ENCODE peak calls at places on chromosome X, in four cellular contexts. O, F, J and I are unnamed samples.

GRCh38 chrX:10016516-10017132 is 49.5 kb downstream of the CLDN34 start:
- DNase-seq in O (no peak), J (no peak), F (no peak), I (no peak)

GRCh38 chrX:43313035-43313434 is 343.1 kb upstream of the MAOA start:
- DNase-seq in F (no peak), J (no peak), O (no peak), I (no peak)

GRCh38 chrX:57871463-57871862 is 38.8 kb downstream of the ZXDA start:
- DNase-seq in J (no peak), F (no peak), O (no peak), I (no peak)

GRCh38 chrX:15334561-15334960 is 762 bp downstream of the PIGA start:
- DNase-seq in O (no peak), J (peak), F (no peak), I (no peak)

GRCh38 chrX:103664363-103664762 is 22.1 kb downstream of the MORF4L2 start:
- DNase-seq in O (no peak), F (peak), J (no peak), I (no peak)

GRCh38 chrX:71618787-71619186 is 476 bp upstream of the CXCR3 start:
- DNase-seq in O (no peak), F (no peak), J (no peak), I (no peak)

GRCh38 chrX:17022205-17022604 is 75.7 kb downstream of the REPS2 start:
- DNase-seq in F (no peak), J (no peak), O (no peak), I (no peak)

GRCh38 chrX:85815203-85815751 is 232.1 kb downstream of the CHM start:
- DNase-seq in J (no peak), O (no peak), F (no peak), I (no peak)

GRCh38 chrX:124347242-124347641 is 879 bp downstream of the SH2D1A start:
- DNase-seq in J (no peak), O (no peak), F (no peak), I (no peak)
- H3K27ac ChIP-seq in J (peak), O (no peak), F (no peak), I (no peak)

DNA sequence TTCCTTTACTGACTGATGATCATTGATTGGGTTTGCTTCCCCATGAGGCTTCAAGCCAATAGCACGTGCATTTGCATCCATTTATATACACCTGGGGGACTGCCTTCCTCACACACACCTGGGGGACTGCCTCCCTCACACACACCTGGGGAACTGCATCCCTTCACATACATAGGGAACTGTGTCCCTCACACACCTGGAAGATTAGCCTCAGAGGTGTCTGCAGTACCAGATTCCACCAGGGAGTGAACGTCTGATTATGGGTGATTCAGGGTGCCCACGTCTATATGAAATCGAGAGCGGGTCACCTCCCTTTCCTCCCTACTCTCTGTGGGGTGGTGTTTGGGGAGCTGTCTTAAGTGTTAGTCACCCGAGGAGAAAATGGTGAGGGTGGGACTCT is 16.9 kb downstream of the CD99 start:
- DNase-seq in O (no peak), F (no peak), J (no peak), I (no peak)
- H3K27ac ChIP-seq in O (peak), F (no peak), J (no peak), I (no peak)

GRCh38 chrX:44314855-44315254 is 28.6 kb downstream of the EFHC2 start:
- DNase-seq in O (no peak), F (no peak), J (no peak), I (no peak)
- H3K27ac ChIP-seq in O (no peak), F (no peak), J (peak), I (no peak)

GRCh38 chrX:140177821-140178220 is 212.5 kb upstream of the CXorf66 start:
- DNase-seq in F (no peak), O (no peak), J (no peak), I (no peak)

GRCh38 chrX:140180585-140180984 is 215.3 kb upstream of the CXorf66 start:
- DNase-seq in O (no peak), J (no peak), F (no peak), I (no peak)
- H3K27ac ChIP-seq in O (no peak), J (no peak), F (no peak), I (no peak)

DNA sequence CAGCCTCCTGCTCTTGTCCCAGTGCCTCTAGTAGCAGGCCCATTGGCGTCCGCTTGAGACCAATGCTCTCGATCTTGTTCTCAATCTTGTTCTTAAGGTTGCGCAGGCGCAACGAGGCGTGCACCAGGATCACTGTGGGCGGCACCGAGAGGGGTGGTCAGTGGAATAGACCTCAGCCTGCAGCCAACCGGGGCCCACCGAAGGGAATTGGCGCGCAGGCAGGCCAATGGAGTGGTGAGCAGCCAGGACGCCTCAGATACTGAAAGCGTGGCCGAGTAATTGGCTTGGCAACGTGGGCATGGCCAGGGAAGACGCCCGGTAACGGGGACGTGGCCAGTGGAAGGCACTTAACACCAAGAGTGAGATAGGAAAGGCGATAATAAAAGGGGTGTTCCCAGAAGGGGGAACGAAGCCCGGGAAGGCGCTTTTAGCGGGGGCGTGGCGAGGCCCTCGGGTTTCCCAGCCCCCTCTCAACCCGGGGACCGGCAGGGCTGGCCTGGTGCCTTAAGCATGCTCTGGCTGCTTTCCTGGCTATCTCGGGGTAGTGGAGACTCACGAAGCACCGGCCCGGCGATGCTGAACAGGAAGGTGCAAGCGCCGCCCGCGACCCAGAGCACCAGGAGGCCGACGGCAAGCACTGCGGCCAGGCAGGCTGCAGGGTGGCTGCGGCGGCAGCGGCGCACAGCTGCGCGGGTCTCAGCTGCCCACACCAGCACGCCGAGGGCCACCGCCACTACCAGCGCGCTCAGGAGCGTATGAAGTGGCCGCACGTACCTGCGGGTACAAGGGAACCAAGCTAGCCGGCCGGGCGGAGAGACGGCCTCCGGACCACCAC is 1.7 kb downstream of the PRAF2 start:
- DNase-seq in O (peak), F (peak), J (no peak), I (peak)
- H3K27ac ChIP-seq in O (peak), F (no peak), J (no peak), I (no peak)